ENCODE peak calls at places on chromosomes 2 and 18, in nine cellular contexts. S is heart left ventricle; U is ascending aorta; C is neural progenitor cell; A is colonic mucosa; M is fibroblast of lung; P is psoas muscle; D is CD8-positive, alpha-beta memory T cell; V is GM23248. G is an unnamed sample.

GRCh38 chr2:85584857-85585780 is 888 bp downstream of the VAMP5 start:
- DNase-seq in A (peak; percentile 79), P (peak; percentile 45), D (peak; percentile 15), U (no peak), V (peak; percentile 82), C (no peak), S (peak; percentile 55), M (peak; percentile 65), G (no peak)

GRCh38 chr18:74290831-74291770 is 662 bp downstream of the CYB5A start:
- DNase-seq in C (peak; percentile 71), U (no peak), S (peak; percentile 40), M (no peak), A (peak; percentile 60), V (no peak), D (peak; percentile 1), P (no peak), G (no peak)

GRCh38 chr2:236309669-236310029 is 45.4 kb upstream of the ASB18 start:
- DNase-seq in V (peak; percentile 47), C (peak; percentile 82), A (no peak), S (no peak), D (no peak), P (no peak), M (peak; percentile 10), U (no peak), G (no peak)

GRCh38 chr2:54459037-54459441 is 2.9 kb downstream of the SPTBN1 start:
- DNase-seq in M (peak; percentile 63), C (no peak), U (no peak), S (no peak), V (peak; percentile 90), A (no peak), P (no peak), D (no peak), G (no peak)

GRCh38 chr2:84880645-84881521 is at the start of gene TRABD2A:
- DNase-seq in C (peak; percentile 67), V (peak; percentile 57), S (peak; percentile 35), M (no peak), D (peak; percentile 62), A (peak; percentile 69), U (no peak), P (peak; percentile 21), G (peak; percentile 40)

GRCh38 chr2:165113414-165113813 is 90.4 kb downstream of the SCN3A start:
- DNase-seq in A (no peak), P (no peak), C (no peak), D (no peak), V (peak; percentile 19), U (no peak), M (peak; percentile 61), S (no peak), G (no peak)

GRCh38 chr2:232891621-232892071 is 21.6 kb downstream of the SNORC start:
- DNase-seq in A (no peak), M (peak; percentile 87), P (peak; percentile 15), S (no peak), C (no peak), V (peak; percentile 92), U (no peak), D (no peak), G (no peak)

GRCh38 chr2:27071990-27072830 is 756 bp upstream of the OST4 start:
- DNase-seq in P (peak; percentile 44), V (peak; percentile 36), D (no peak), U (no peak), S (peak; percentile 86), M (peak; percentile 81), C (peak; percentile 69), A (peak; percentile 63), G (no peak)

GRCh38 chr2:241775223-241776177 is 1.1 kb upstream of the GAL3ST2 start:
- DNase-seq in A (peak; percentile 63), U (no peak), C (no peak), P (no peak), D (no peak), V (peak; percentile 17), S (no peak), M (no peak), G (no peak)

GRCh38 chr2:197628043-197628500 is 47.3 kb downstream of the RFTN2 start:
- DNase-seq in S (peak; percentile 27), D (no peak), C (peak; percentile 76), M (peak; percentile 13), U (no peak), P (no peak), A (no peak), V (peak; percentile 66), G (no peak)

GRCh38 chr2:19955544-19956422 is 34.1 kb downstream of the WDR35 start:
- DNase-seq in P (peak; percentile 27), A (peak; percentile 64), U (no peak), D (peak; percentile 32), M (peak; percentile 61), V (peak; percentile 90), C (peak; percentile 86), S (peak; percentile 48), G (no peak)

GRCh38 chr2:148675708-148676107 is 31.2 kb downstream of the EPC2 start:
- DNase-seq in V (no peak), D (no peak), U (no peak), A (no peak), P (no peak), M (peak; percentile 47), C (no peak), S (no peak), G (no peak)

GRCh38 chr18:64017870-64018269 is 48.0 kb downstream of the SERPINB8 start:
- DNase-seq in A (no peak), V (peak; percentile 54), C (peak; percentile 45), D (no peak), P (no peak), S (no peak), U (no peak), M (no peak), G (no peak)

GRCh38 chr2:75462714-75463113 is 98.0 kb downstream of the EVA1A start:
- DNase-seq in S (no peak), U (no peak), D (no peak), A (no peak), C (peak; percentile 35), V (no peak), P (no peak), M (no peak), G (no peak)

GRCh38 chr2:176821350-176821749 is 391.2 kb upstream of the HNRNPA3 start:
- DNase-seq in D (no peak), S (no peak), C (no peak), A (no peak), V (no peak), M (no peak), U (no peak), P (no peak), G (no peak)

GRCh38 chr2:101704046-101704466 is 6.5 kb downstream of the MAP4K4 start:
- DNase-seq in V (peak; percentile 88), M (peak; percentile 81), S (peak; percentile 28), P (peak; percentile 34), A (no peak), D (peak; percentile 26), C (no peak), U (no peak), G (no peak)

GRCh38 chr18:77557030-77557429 is 307.4 kb downstream of the GALR1 start:
- DNase-seq in S (no peak), M (no peak), U (no peak), D (no peak), V (no peak), C (peak; percentile 71), A (no peak), P (no peak), G (no peak)

DNA sequence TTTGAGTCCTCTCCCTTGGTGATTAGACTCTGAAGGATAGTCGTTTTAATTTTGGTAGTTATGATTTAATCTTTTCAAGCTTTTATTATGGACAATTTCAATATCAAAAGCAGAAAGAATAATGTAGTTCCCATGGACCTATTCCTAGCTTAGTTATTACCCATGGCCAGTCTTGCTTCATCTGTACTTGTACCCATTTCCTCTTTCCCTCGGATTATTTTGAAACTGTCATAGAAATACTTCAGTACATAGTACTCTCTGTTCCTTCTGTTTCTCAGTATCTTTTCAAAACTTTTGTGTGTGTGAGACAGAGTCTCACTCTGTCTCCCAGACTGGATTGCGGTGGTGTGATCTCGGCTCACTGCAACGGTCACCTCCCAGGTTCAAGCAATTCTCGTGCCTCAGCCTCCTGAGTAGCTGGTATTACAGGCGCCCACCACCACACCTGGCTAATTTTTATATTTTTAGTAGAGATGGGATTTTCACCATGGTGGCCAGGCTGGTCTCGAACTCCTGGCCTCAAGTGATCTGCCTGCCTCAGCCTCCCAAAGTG is 238.7 kb downstream of the PRKCE start:
- DNase-seq in A (no peak), P (no peak), S (no peak), C (no peak), M (no peak), D (no peak), V (no peak), U (no peak), G (no peak)
- H3K27ac ChIP-seq in A (no peak overlapping the region), P (no peak overlapping the region), S (no peak overlapping the region), C (no peak overlapping the region), M (no peak overlapping the region), D (no peak overlapping the region), V (no peak overlapping the region), U (no peak overlapping the region), G (no peak overlapping the region)

GRCh38 chr2:8329660-8330622 is 351.9 kb upstream of the ID2 start:
- DNase-seq in C (peak; percentile 21), V (no peak), U (no peak), P (no peak), S (no peak), A (no peak), D (no peak), M (no peak), G (no peak)
- H3K4me1 ChIP-seq in C (peaks cover 8% of the 10 kb centered on the region), V (no peaks in the 10 kb centered on the region), U (peaks cover 4% of the 10 kb centered on the region), P (no peaks in the 10 kb centered on the region), S (no peaks in the 10 kb centered on the region), A (no peaks in the 10 kb centered on the region), D (peaks cover 13% of the 10 kb centered on the region), M (no peaks in the 10 kb centered on the region), G (peaks cover 21% of the 10 kb centered on the region)

GRCh38 chr2:215434447-215435260 is 1.2 kb downstream of the FN1 start:
- DNase-seq in C (no peak), P (no peak), S (no peak), M (no peak), U (no peak), D (no peak), V (peak; percentile 58), A (no peak), G (no peak)
- H3K4me3 ChIP-seq in C (peak overlapping the region; percentile 61), P (peak overlapping the region; percentile 67), S (peak overlapping the region; percentile 39), M (peak overlapping the region; percentile 96), U (peak overlapping the region; percentile 80), D (peak overlapping the region; percentile 33), V (peak overlapping the region; percentile 99), A (peak overlapping the region; percentile 44), G (no peak overlapping the region)

GRCh38 chr2:3608373-3609278 is 13.7 kb downstream of the COLEC11 start:
- DNase-seq in U (no peak), S (no peak), P (no peak), V (no peak), D (no peak), C (no peak), A (peak; percentile 6), M (no peak), G (no peak)

GRCh38 chr2:3605013-3605961 is 10.4 kb downstream of the COLEC11 start:
- DNase-seq in V (peak; percentile 64), M (peak; percentile 18), A (peak; percentile 46), U (no peak), S (no peak), D (peak; percentile 19), P (no peak), C (no peak), G (no peak)

GRCh38 chr2:3604207-3604877 is 9.4 kb downstream of the COLEC11 start:
- DNase-seq in D (no peak), P (no peak), U (no peak), V (no peak), C (no peak), M (no peak), S (no peak), A (peak; percentile 13), G (no peak)

GRCh38 chr2:3606028-3606369 is 11.1 kb downstream of the COLEC11 start:
- DNase-seq in U (no peak), V (no peak), D (no peak), M (no peak), P (no peak), C (no peak), S (no peak), A (no peak), G (no peak)

GRCh38 chr2:3606370-3607124 is 11.6 kb downstream of the COLEC11 start:
- DNase-seq in C (no peak), M (no peak), A (no peak), P (no peak), D (no peak), S (no peak), V (no peak), U (no peak), G (no peak)
- H3K27ac ChIP-seq in C (no peak overlapping the region), M (no peak overlapping the region), A (no peak overlapping the region), P (no peak overlapping the region), D (no peak overlapping the region), S (no peak overlapping the region), V (no peak overlapping the region), U (no peak overlapping the region), G (no peak overlapping the region)